ENCODE peak calls at places on chromosome 2, in five cellular contexts. D is cardiac muscle cell, F is mammary epithelial cell, R is heart left ventricle, J is GM23248. U is an unnamed sample.

GRCh38 chr2:144275340-144275739 is 244.6 kb downstream of the ZEB2 start:
- DNase-seq in D (peak; percentile 0), F (no peak), R (no peak), J (no peak), U (no peak)

GRCh38 chr2:23659773-23660172 is 267.1 kb downstream of the ATAD2B start:
- DNase-seq in D (no peak), F (no peak), R (no peak), J (no peak), U (no peak)

GRCh38 chr2:81551040-81551634 is 1246.6 kb upstream of the LRRTM1 start:
- DNase-seq in D (no peak), F (no peak), R (no peak), J (no peak), U (no peak)

GRCh38 chr2:42858140-42859005 is 66.0 kb upstream of the HAAO start:
- DNase-seq in D (no peak), F (no peak), R (no peak), J (no peak), U (no peak)

GRCh38 chr2:128630974-128631697 is 312.5 kb upstream of the HS6ST1 start:
- DNase-seq in D (no peak), F (no peak), R (peak; percentile 5), J (no peak), U (no peak)

GRCh38 chr2:3503046-3503445 is 16.3 kb downstream of the ADI1 start:
- DNase-seq in D (no peak), F (no peak), R (no peak), J (no peak), U (no peak)

GRCh38 chr2:23567382-23567781 is 182.4 kb downstream of the KLHL29 start:
- DNase-seq in D (no peak), F (no peak), R (no peak), J (no peak), U (no peak)

GRCh38 chr2:224517963-224518362 is 67.2 kb downstream of the CUL3 start:
- DNase-seq in D (no peak), F (no peak), R (no peak), J (peak; percentile 17), U (no peak)

GRCh38 chr2:195706161-195706900 is 49.3 kb downstream of the SLC39A10 start:
- DNase-seq in D (peak; percentile 40), F (no peak), R (no peak), J (peak; percentile 43), U (no peak)

GRCh38 chr2:200270732-200271131 is 35.8 kb upstream of the SPATS2L start:
- DNase-seq in D (no peak), F (no peak), R (no peak), J (peak; percentile 14), U (no peak)

GRCh38 chr2:15265889-15266288 is 295.2 kb downstream of the NBAS start:
- DNase-seq in D (no peak), F (no peak), R (no peak), J (no peak), U (no peak)

GRCh38 chr2:165122521-165122920 is 81.3 kb downstream of the SCN3A start:
- DNase-seq in D (no peak), F (peak; percentile 16), R (no peak), J (no peak), U (no peak)

GRCh38 chr2:201070966-201071304 is 536 bp downstream of the HYCC2 start:
- DNase-seq in D (peak; percentile 2), F (peak; percentile 26), R (no peak), J (peak; percentile 69), U (peak; percentile 14)

GRCh38 chr2:49940616-49941015 is 786.3 kb upstream of the FSHR start:
- DNase-seq in D (no peak), F (no peak), R (no peak), J (no peak), U (no peak)

GRCh38 chr2:165067958-165068612 is 112.8 kb upstream of the SLC38A11 start:
- DNase-seq in D (peak; percentile 93), F (no peak), R (peak; percentile 47), J (peak; percentile 67), U (no peak)

GRCh38 chr2:134347756-134348155 is 93.9 kb downstream of the MGAT5 start:
- DNase-seq in D (no peak), F (no peak), R (no peak), J (peak; percentile 13), U (no peak)

GRCh38 chr2:129758461-129759185 is 220.8 kb upstream of the RAB6C start:
- DNase-seq in D (no peak), F (no peak), R (no peak), J (peak; percentile 41), U (no peak)

GRCh38 chr2:190634381-190634780 is 14.5 kb upstream of the NAB1 start:
- DNase-seq in D (no peak), F (no peak), R (no peak), J (peak; percentile 93), U (no peak)

GRCh38 chr2:10785260-10785659 is 27.3 kb downstream of the PDIA6 start:
- DNase-seq in D (no peak), F (no peak), R (peak; percentile 44), J (no peak), U (no peak)

GRCh38 chr2:80515961-80516360 is 211.4 kb upstream of the LRRTM1 start:
- DNase-seq in D (no peak), F (no peak), R (no peak), J (no peak), U (no peak)

GRCh38 chr2:66577331-66578041 is 142.6 kb downstream of the MEIS1 start:
- DNase-seq in D (peak; percentile 52), F (no peak), R (no peak), J (no peak), U (no peak)

GRCh38 chr2:66579494-66579893 is 144.6 kb downstream of the MEIS1 start:
- DNase-seq in D (no peak), F (no peak), R (no peak), J (no peak), U (no peak)

GRCh38 chr2:66578067-66578852 is 143.3 kb downstream of the MEIS1 start:
- DNase-seq in D (peak; percentile 53), F (no peak), R (no peak), J (no peak), U (no peak)

GRCh38 chr2:66580343-66580954 is 145.5 kb downstream of the MEIS1 start:
- DNase-seq in D (no peak), F (no peak), R (no peak), J (no peak), U (no peak)

DNA sequence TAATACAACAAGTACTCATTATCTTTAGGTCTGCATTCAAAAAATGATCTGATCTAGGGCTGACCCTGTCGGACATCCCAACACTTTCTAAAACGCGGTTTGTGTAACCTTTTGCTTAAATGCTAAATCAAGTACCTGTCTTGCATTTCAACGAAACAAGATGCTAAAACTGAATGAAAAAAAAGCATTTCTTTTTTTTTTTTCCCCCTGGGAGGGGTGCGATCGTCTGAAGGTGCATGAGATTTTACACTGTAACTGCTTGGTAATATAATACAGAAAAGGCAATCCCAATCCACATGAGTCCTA is 143.9 kb downstream of the MEIS1 start:
- DNase-seq in D (no peak), F (no peak), R (no peak), J (no peak), U (no peak)
- H3K27me3 ChIP-seq in D (peaks cover 22% of the 10 kb centered on the region), F (peaks cover 62% of the 10 kb centered on the region), R (peaks cover 84% of the 10 kb centered on the region), J (peaks cover 17% of the 10 kb centered on the region), U (no peaks in the 10 kb centered on the region)

GRCh38 chr2:54099834-54100595 is 15.4 kb upstream of the ACYP2 start:
- DNase-seq in D (no peak), F (no peak), R (no peak), J (no peak), U (no peak)

GRCh38 chr2:54099370-54099769 is 16.0 kb upstream of the ACYP2 start:
- DNase-seq in D (no peak), F (no peak), R (no peak), J (no peak), U (no peak)

GRCh38 chr2:54092940-54093339 is 22.5 kb upstream of the ACYP2 start:
- DNase-seq in D (no peak), F (no peak), R (no peak), J (no peak), U (no peak)

GRCh38 chr2:54100772-54101171 is 14.6 kb upstream of the ACYP2 start:
- DNase-seq in D (no peak), F (no peak), R (no peak), J (no peak), U (no peak)

GRCh38 chr2:54097124-54097523 is 18.3 kb upstream of the ACYP2 start:
- DNase-seq in D (no peak), F (no peak), R (no peak), J (no peak), U (no peak)
- H3K27ac ChIP-seq in D (no peak overlapping the region), F (no peak overlapping the region), R (no peak overlapping the region), J (no peak overlapping the region), U (no peak overlapping the region)

DNA sequence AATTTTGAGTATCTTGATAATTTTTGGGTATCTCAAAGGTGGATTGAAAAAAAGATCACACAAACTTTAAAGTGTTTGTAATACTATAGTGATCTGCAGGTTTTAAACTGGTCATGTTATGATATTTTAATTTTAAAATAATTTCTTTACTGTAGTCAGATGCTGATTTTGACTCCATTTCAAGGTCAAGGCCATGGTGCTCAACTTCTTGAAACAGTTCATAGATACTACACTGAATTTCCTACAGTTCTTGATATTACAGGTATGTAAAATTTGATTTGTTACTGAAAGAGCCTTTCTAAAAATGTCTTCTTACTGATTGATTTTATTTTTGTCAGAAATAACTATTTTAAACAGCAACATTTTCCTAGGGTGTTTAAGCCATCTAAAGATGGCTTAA is 33.1 kb upstream of the METAP1D start:
- DNase-seq in D (no peak), F (no peak), R (no peak), J (no peak), U (no peak)
- H3K9me3 ChIP-seq in D (no peaks in the 10 kb centered on the region), F (no peaks in the 10 kb centered on the region), R (no peaks in the 10 kb centered on the region), J (no peaks in the 10 kb centered on the region), U (no peaks in the 10 kb centered on the region)

GRCh38 chr2:218995561-218995960 is 2.3 kb upstream of the CRYBA2 start:
- DNase-seq in D (no peak), F (no peak), R (no peak), J (no peak), U (no peak)
- H3K27me3 ChIP-seq in D (peaks cover 89% of the 10 kb centered on the region), F (peaks cover 4% of the 10 kb centered on the region), R (peaks cover 71% of the 10 kb centered on the region), J (peaks cover 61% of the 10 kb centered on the region), U (peaks cover 33% of the 10 kb centered on the region)

DNA sequence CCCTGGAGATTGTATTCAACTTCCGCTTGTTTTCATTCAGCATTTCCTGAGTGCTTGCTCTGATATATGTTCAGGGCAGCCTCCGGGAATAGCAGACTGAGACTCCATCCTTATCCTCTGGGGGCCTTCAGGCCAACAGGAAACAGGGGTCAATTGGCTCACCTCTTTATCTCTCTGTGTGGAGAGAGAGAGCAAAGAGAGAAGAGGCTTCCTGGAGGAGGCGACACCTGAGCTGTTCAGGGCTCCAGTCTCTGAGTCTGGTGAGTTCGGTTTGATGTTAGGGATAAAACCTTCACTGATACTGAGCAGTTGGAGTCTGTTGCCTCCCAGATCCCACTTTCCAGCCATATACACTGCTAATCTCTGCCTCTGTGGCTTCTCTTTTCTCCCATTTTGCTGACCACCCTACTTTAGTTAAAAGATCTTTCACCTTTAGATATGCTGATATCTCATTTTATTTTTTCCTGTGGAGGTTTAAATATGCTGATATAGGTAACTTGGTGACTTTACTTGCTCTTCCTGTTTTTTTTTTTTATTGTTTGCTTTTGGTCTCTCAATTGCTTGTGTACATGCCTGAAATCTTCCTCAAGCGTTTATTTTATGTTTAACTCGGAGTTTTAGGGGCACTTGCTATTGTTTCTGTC is 56.9 kb downstream of the KCNS3 start:
- DNase-seq in D (no peak), F (no peak), R (no peak), J (no peak), U (no peak)
- H3K27ac ChIP-seq in D (no peak overlapping the region), F (no peak overlapping the region), R (no peak overlapping the region), J (peak overlapping the region; percentile 72), U (no peak overlapping the region)

DNA sequence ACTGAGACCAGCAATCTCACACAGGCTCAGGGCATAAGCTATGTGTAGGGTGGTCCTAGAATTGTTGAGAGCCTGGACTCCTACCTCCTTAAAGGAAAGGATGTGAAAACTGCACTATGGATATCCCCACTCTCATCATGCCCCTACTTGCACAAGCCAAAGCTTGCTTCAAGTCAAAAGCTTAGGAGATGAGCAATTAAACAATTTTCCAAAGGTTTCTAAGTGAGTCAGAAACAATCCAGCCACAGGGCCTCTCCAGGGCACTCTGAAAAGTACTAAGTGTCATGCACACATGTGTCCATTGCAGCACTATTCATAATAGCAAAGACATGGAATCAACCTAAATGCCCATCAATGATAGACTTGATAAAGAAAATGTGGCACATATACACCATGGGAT is 215.4 kb downstream of the AFF3 start:
- DNase-seq in D (no peak), F (peak; percentile 83), R (no peak), J (peak; percentile 52), U (no peak)
- H3K9me3 ChIP-seq in D (no peaks in the 10 kb centered on the region), F (no peaks in the 10 kb centered on the region), R (peaks cover 4% of the 10 kb centered on the region), J (no peaks in the 10 kb centered on the region), U (no peaks in the 10 kb centered on the region)

U was measured in naive thymus-derived CD4-positive, alpha-beta T cell.